ENCODE peak calls at places on chromosomes 13 and 19, in eight cellular contexts. One of them, this sample, is unnamed.

GRCh38 chr19:7873304-7874079 is 698 bp downstream of the PRR36 start:
- DNase-seq in Peyer's patch: no peak
- DNase-seq in fibroblast of lung: no peak
- DNase-seq in RWPE1: no peak
- DNase-seq in CD8-positive, alpha-beta memory T cell: no peak
- DNase-seq in esophagus squamous epithelium: no peak
- DNase-seq in caudate nucleus: no peak
- DNase-seq in ascending aorta: no peak
- DNase-seq in this sample: no peak

GRCh38 chr19:15448778-15449619 is 757 bp downstream of the WIZ start:
- DNase-seq in ascending aorta: no peak
- DNase-seq in esophagus squamous epithelium: no peak
- DNase-seq in Peyer's patch: peak
- DNase-seq in caudate nucleus: no peak
- DNase-seq in RWPE1: no peak
- DNase-seq in CD8-positive, alpha-beta memory T cell: no peak
- DNase-seq in fibroblast of lung: peak
- DNase-seq in this sample: peak

GRCh38 chr19:7494416-7495098 is 5.7 kb upstream of the PEX11G start:
- DNase-seq in RWPE1: no peak
- DNase-seq in CD8-positive, alpha-beta memory T cell: no peak
- DNase-seq in Peyer's patch: no peak
- DNase-seq in caudate nucleus: peak
- DNase-seq in fibroblast of lung: peak
- DNase-seq in esophagus squamous epithelium: no peak
- DNase-seq in ascending aorta: no peak
- DNase-seq in this sample: peak

GRCh38 chr19:3506384-3507340 is 551 bp downstream of the FZR1 start:
- DNase-seq in esophagus squamous epithelium: peak
- DNase-seq in RWPE1: no peak
- DNase-seq in Peyer's patch: no peak
- DNase-seq in caudate nucleus: peak
- DNase-seq in CD8-positive, alpha-beta memory T cell: peak
- DNase-seq in fibroblast of lung: no peak
- DNase-seq in ascending aorta: peak
- DNase-seq in this sample: no peak

GRCh38 chr19:5081441-5082161 is 112.7 kb downstream of the KDM4B start:
- DNase-seq in caudate nucleus: no peak
- DNase-seq in RWPE1: no peak
- DNase-seq in ascending aorta: no peak
- DNase-seq in fibroblast of lung: no peak
- DNase-seq in esophagus squamous epithelium: no peak
- DNase-seq in Peyer's patch: no peak
- DNase-seq in CD8-positive, alpha-beta memory T cell: no peak
- DNase-seq in this sample: no peak

GRCh38 chr19:42066075-42066754 is 3.8 kb downstream of the GRIK5 start:
- DNase-seq in esophagus squamous epithelium: no peak
- DNase-seq in Peyer's patch: no peak
- DNase-seq in CD8-positive, alpha-beta memory T cell: no peak
- DNase-seq in caudate nucleus: peak
- DNase-seq in RWPE1: peak
- DNase-seq in ascending aorta: no peak
- DNase-seq in fibroblast of lung: peak
- DNase-seq in this sample: no peak

GRCh38 chr13:38670627-38671026 is 16.2 kb upstream of the FREM2 start:
- DNase-seq in caudate nucleus: no peak
- DNase-seq in ascending aorta: no peak
- DNase-seq in fibroblast of lung: peak
- DNase-seq in CD8-positive, alpha-beta memory T cell: no peak
- DNase-seq in RWPE1: no peak
- DNase-seq in esophagus squamous epithelium: no peak
- DNase-seq in Peyer's patch: no peak
- DNase-seq in this sample: no peak

GRCh38 chr13:99962242-99962641 is 9.3 kb downstream of the ZIC5 start:
- DNase-seq in esophagus squamous epithelium: no peak
- DNase-seq in CD8-positive, alpha-beta memory T cell: no peak
- DNase-seq in Peyer's patch: no peak
- DNase-seq in RWPE1: no peak
- DNase-seq in caudate nucleus: no peak
- DNase-seq in ascending aorta: peak
- DNase-seq in fibroblast of lung: no peak
- DNase-seq in this sample: no peak

GRCh38 chr19:12113121-12113520 is 27.0 kb downstream of the ZNF20 start:
- DNase-seq in CD8-positive, alpha-beta memory T cell: no peak
- DNase-seq in esophagus squamous epithelium: no peak
- DNase-seq in caudate nucleus: no peak
- DNase-seq in fibroblast of lung: no peak
- DNase-seq in Peyer's patch: no peak
- DNase-seq in ascending aorta: no peak
- DNase-seq in RWPE1: no peak
- DNase-seq in this sample: no peak

GRCh38 chr19:18657590-18658365 is 20.9 kb downstream of the KLHL26 start:
- DNase-seq in RWPE1: peak
- DNase-seq in esophagus squamous epithelium: no peak
- DNase-seq in fibroblast of lung: peak
- DNase-seq in caudate nucleus: peak
- DNase-seq in CD8-positive, alpha-beta memory T cell: no peak
- DNase-seq in Peyer's patch: no peak
- DNase-seq in ascending aorta: peak
- DNase-seq in this sample: no peak
- H3K27ac ChIP-seq in RWPE1: peak
- H3K27ac ChIP-seq in esophagus squamous epithelium: peak
- H3K27ac ChIP-seq in fibroblast of lung: peak
- H3K27ac ChIP-seq in caudate nucleus: peak
- H3K27ac ChIP-seq in CD8-positive, alpha-beta memory T cell: no peak
- H3K27ac ChIP-seq in Peyer's patch: no peak
- H3K27ac ChIP-seq in ascending aorta: peak
- H3K27ac ChIP-seq in this sample: no peak

GRCh38 chr19:52171321-52172169 is at the start of gene ZNF836:
- DNase-seq in Peyer's patch: peak
- DNase-seq in ascending aorta: peak
- DNase-seq in caudate nucleus: peak
- DNase-seq in fibroblast of lung: peak
- DNase-seq in RWPE1: peak
- DNase-seq in CD8-positive, alpha-beta memory T cell: peak
- DNase-seq in esophagus squamous epithelium: peak
- DNase-seq in this sample: peak

GRCh38 chr19:52170863-52171320 is 529 bp downstream of the ZNF836 start:
- DNase-seq in fibroblast of lung: no peak
- DNase-seq in caudate nucleus: no peak
- DNase-seq in CD8-positive, alpha-beta memory T cell: no peak
- DNase-seq in esophagus squamous epithelium: no peak
- DNase-seq in RWPE1: peak
- DNase-seq in Peyer's patch: peak
- DNase-seq in ascending aorta: no peak
- DNase-seq in this sample: peak

GRCh38 chr19:52172347-52172746 is 926 bp upstream of the ZNF836 start:
- DNase-seq in CD8-positive, alpha-beta memory T cell: no peak
- DNase-seq in fibroblast of lung: no peak
- DNase-seq in esophagus squamous epithelium: no peak
- DNase-seq in RWPE1: no peak
- DNase-seq in ascending aorta: no peak
- DNase-seq in caudate nucleus: no peak
- DNase-seq in Peyer's patch: no peak
- DNase-seq in this sample: no peak

GRCh38 chr19:52170304-52170703 is 1.1 kb downstream of the ZNF836 start:
- DNase-seq in caudate nucleus: no peak
- DNase-seq in fibroblast of lung: no peak
- DNase-seq in RWPE1: no peak
- DNase-seq in ascending aorta: no peak
- DNase-seq in CD8-positive, alpha-beta memory T cell: peak
- DNase-seq in Peyer's patch: no peak
- DNase-seq in esophagus squamous epithelium: no peak
- DNase-seq in this sample: no peak
- H3K27ac ChIP-seq in caudate nucleus: no peak
- H3K27ac ChIP-seq in fibroblast of lung: no peak
- H3K27ac ChIP-seq in RWPE1: peak
- H3K27ac ChIP-seq in ascending aorta: peak
- H3K27ac ChIP-seq in CD8-positive, alpha-beta memory T cell: peak
- H3K27ac ChIP-seq in Peyer's patch: no peak
- H3K27ac ChIP-seq in esophagus squamous epithelium: peak
- H3K27ac ChIP-seq in this sample: peak

GRCh38 chr13:109804654-109805053 is 18.3 kb upstream of the IRS2 start:
- DNase-seq in fibroblast of lung: no peak
- DNase-seq in Peyer's patch: no peak
- DNase-seq in ascending aorta: no peak
- DNase-seq in RWPE1: no peak
- DNase-seq in CD8-positive, alpha-beta memory T cell: no peak
- DNase-seq in caudate nucleus: no peak
- DNase-seq in esophagus squamous epithelium: no peak
- DNase-seq in this sample: no peak
- H3K27ac ChIP-seq in fibroblast of lung: no peak
- H3K27ac ChIP-seq in Peyer's patch: no peak
- H3K27ac ChIP-seq in ascending aorta: no peak
- H3K27ac ChIP-seq in RWPE1: no peak
- H3K27ac ChIP-seq in CD8-positive, alpha-beta memory T cell: no peak
- H3K27ac ChIP-seq in caudate nucleus: no peak
- H3K27ac ChIP-seq in esophagus squamous epithelium: no peak
- H3K27ac ChIP-seq in this sample: no peak

GRCh38 chr13:27425918-27426630 is 1.7 kb downstream of the GTF3A start:
- DNase-seq in CD8-positive, alpha-beta memory T cell: peak
- DNase-seq in Peyer's patch: peak
- DNase-seq in RWPE1: peak
- DNase-seq in fibroblast of lung: peak
- DNase-seq in caudate nucleus: peak
- DNase-seq in ascending aorta: peak
- DNase-seq in esophagus squamous epithelium: peak
- DNase-seq in this sample: peak

GRCh38 chr13:27428160-27428559 is 3.7 kb downstream of the GTF3A start:
- DNase-seq in CD8-positive, alpha-beta memory T cell: no peak
- DNase-seq in esophagus squamous epithelium: no peak
- DNase-seq in fibroblast of lung: no peak
- DNase-seq in RWPE1: no peak
- DNase-seq in Peyer's patch: no peak
- DNase-seq in ascending aorta: no peak
- DNase-seq in caudate nucleus: no peak
- DNase-seq in this sample: no peak

GRCh38 chr13:27424246-27425150 is at the start of gene GTF3A:
- DNase-seq in ascending aorta: peak
- DNase-seq in Peyer's patch: peak
- DNase-seq in fibroblast of lung: peak
- DNase-seq in caudate nucleus: peak
- DNase-seq in esophagus squamous epithelium: no peak
- DNase-seq in CD8-positive, alpha-beta memory T cell: peak
- DNase-seq in RWPE1: peak
- DNase-seq in this sample: peak

GRCh38 chr13:27425151-27425917 is 915 bp downstream of the GTF3A start:
- DNase-seq in caudate nucleus: no peak
- DNase-seq in ascending aorta: no peak
- DNase-seq in fibroblast of lung: no peak
- DNase-seq in Peyer's patch: no peak
- DNase-seq in esophagus squamous epithelium: no peak
- DNase-seq in CD8-positive, alpha-beta memory T cell: peak
- DNase-seq in RWPE1: no peak
- DNase-seq in this sample: no peak

GRCh38 chr13:27427663-27428062 is 3.2 kb downstream of the GTF3A start:
- DNase-seq in esophagus squamous epithelium: no peak
- DNase-seq in CD8-positive, alpha-beta memory T cell: no peak
- DNase-seq in caudate nucleus: no peak
- DNase-seq in fibroblast of lung: no peak
- DNase-seq in Peyer's patch: no peak
- DNase-seq in RWPE1: no peak
- DNase-seq in ascending aorta: no peak
- DNase-seq in this sample: no peak
- H3K27ac ChIP-seq in esophagus squamous epithelium: peak
- H3K27ac ChIP-seq in CD8-positive, alpha-beta memory T cell: peak
- H3K27ac ChIP-seq in caudate nucleus: no peak
- H3K27ac ChIP-seq in fibroblast of lung: no peak
- H3K27ac ChIP-seq in Peyer's patch: peak
- H3K27ac ChIP-seq in RWPE1: peak
- H3K27ac ChIP-seq in ascending aorta: peak
- H3K27ac ChIP-seq in this sample: peak

This sample was measured in spleen.